ENCODE peak calls at places on chromosomes 13 and 19, in five cellular contexts. M is activated CD4-positive, alpha-beta memory T cell treated with anti-CD3 and anti-CD28 coated beads for 36 hours; N is CD4-positive, alpha-beta T cell; S is AG04450; E is activated naive CD8-positive, alpha-beta T cell treated with anti-CD3 and anti-CD28 coated beads, Interleukin-2, amount 10 ng/mL, durations not matched to agents 7 days and 5 days. U is an unnamed sample.
A peak's percentile ranks its signal among the peaks of the same experiment; 100 is the strongest.

GRCh38 chr13:79837741-79838450 is 356.9 kb downstream of the NDFIP2 start:
- DNase-seq in M (no peak), N (no peak), S (no peak), E (no peak), U (peak; percentile 16)

GRCh38 chr13:36430247-36431203 is 1.8 kb upstream of the CCNA1 start:
- DNase-seq in M (no peak), N (no peak), S (no peak), E (no peak), U (no peak)

GRCh38 chr19:55616395-55616875 is 7.9 kb downstream of the ZNF784 start:
- DNase-seq in M (no peak), N (no peak), S (no peak), E (no peak), U (no peak)

GRCh38 chr13:65965496-65965895 is 1264.6 kb downstream of the PCDH9 start:
- DNase-seq in M (no peak), N (no peak), S (no peak), E (no peak), U (no peak)

GRCh38 chr19:18945297-18945696 is 4.3 kb upstream of the HOMER3 start:
- DNase-seq in M (no peak), N (no peak), S (no peak), E (no peak), U (no peak)

GRCh38 chr13:110047511-110047910 is 259.4 kb downstream of the COL4A1 start:
- DNase-seq in M (no peak), N (no peak), S (peak; percentile 72), E (no peak), U (no peak)

GRCh38 chr19:12778020-12778904 is 2.9 kb upstream of the HOOK2 start:
- DNase-seq in M (peak; percentile 69), N (peak; percentile 20), S (no peak), E (peak; percentile 67), U (no peak)

GRCh38 chr13:99986751-99987150 is 5.2 kb downstream of the ZIC2 start:
- DNase-seq in M (no peak), N (no peak), S (no peak), E (no peak), U (no peak)

GRCh38 chr13:73195091-73195490 is 136.3 kb downstream of the KLF5 start:
- DNase-seq in M (no peak), N (no peak), S (no peak), E (no peak), U (no peak)

GRCh38 chr13:113820813-113821651 is 42.8 kb downstream of the GAS6 start:
- DNase-seq in M (no peak), N (no peak), S (peak; percentile 97), E (no peak), U (peak; percentile 76)

GRCh38 chr19:15467734-15468214 is 3.4 kb upstream of the RASAL3 start:
- DNase-seq in M (no peak), N (no peak), S (no peak), E (no peak), U (no peak)

GRCh38 chr19:18168673-18169381 is 4.8 kb upstream of the IFI30 start:
- DNase-seq in M (no peak), N (no peak), S (no peak), E (no peak), U (no peak)

GRCh38 chr19:31821346-31821745 is 472.1 kb upstream of the TSHZ3 start:
- DNase-seq in M (no peak), N (no peak), S (no peak), E (no peak), U (no peak)

GRCh38 chr13:99968521-99969367 is 2.8 kb downstream of the ZIC5 start:
- DNase-seq in M (no peak), N (no peak), S (no peak), E (peak; percentile 35), U (no peak)

U was measured in HS-5.